ENCODE peak calls at places on chromosomes 1 and 21, in nine cellular contexts. R is OCI-LY7, N is breast epithelium, B is right lobe of liver, C is heart right ventricle, A is A549, Y is Peyer's patch, X is lower lobe of right lung, I is cardiac muscle cell. M is an unnamed sample. For H3K9me3, the result is how much of the 10 kb centered on the place peaks cover.

GRCh38 chr1:202162418-202163280 is 2.2 kb upstream of the PTPN7 start:
- DNase-seq in R (peak), N (no peak), B (no peak), C (no peak), A (no peak), Y (peak), X (no peak), I (no peak), M (no peak)

GRCh38 chr1:104132386-104132973 is 382.8 kb downstream of the AMY1C start:
- DNase-seq in R (peak), N (no peak), B (no peak), C (no peak), A (peak), Y (no peak), X (no peak), I (peak), M (no peak)

GRCh38 chr1:234572966-234573365 is 37.0 kb downstream of the IRF2BP2 start:
- DNase-seq in R (no peak), N (no peak), B (no peak), C (no peak), A (no peak), Y (no peak), X (no peak), I (no peak), M (no peak)

GRCh38 chr1:41380979-41381690 is 19.9 kb downstream of the FOXO6 start:
- DNase-seq in R (no peak), N (no peak), B (no peak), C (no peak), A (no peak), Y (no peak), X (no peak), I (no peak), M (peak)

GRCh38 chr1:109388884-109389637 is 8.7 kb downstream of the SORT1 start:
- DNase-seq in R (no peak), N (no peak), B (no peak), C (no peak), A (no peak), Y (no peak), X (no peak), I (no peak), M (no peak)

GRCh38 chr1:113940365-113941244 is 11.5 kb downstream of the HIPK1 start:
- DNase-seq in R (peak), N (no peak), B (no peak), C (no peak), A (no peak), Y (no peak), X (no peak), I (no peak), M (peak)

GRCh38 chr1:207181838-207182237 is 77.8 kb downstream of the C4BPA start:
- DNase-seq in R (no peak), N (no peak), B (no peak), C (no peak), A (peak), Y (no peak), X (no peak), I (no peak), M (no peak)

GRCh38 chr1:206538086-206538781 is 30.9 kb downstream of the RASSF5 start:
- DNase-seq in R (no peak), N (no peak), B (no peak), C (no peak), A (no peak), Y (no peak), X (no peak), I (no peak), M (no peak)

GRCh38 chr1:25503551-25504426 is 39.6 kb upstream of the LDLRAP1 start:
- DNase-seq in R (peak), N (peak), B (peak), C (peak), A (peak), Y (peak), X (peak), I (peak), M (peak)

GRCh38 chr21:41921089-41921819 is 32.6 kb downstream of the C2CD2 start:
- DNase-seq in R (peak), N (no peak), B (no peak), C (no peak), A (no peak), Y (peak), X (no peak), I (no peak), M (no peak)
- H3K27ac ChIP-seq in R (peak), N (peak), B (no peak), C (no peak), A (no peak), Y (no peak), X (no peak), I (no peak), M (no peak)

GRCh38 chr1:17632106-17632505 is 92.6 kb downstream of the ARHGEF10L start:
- DNase-seq in R (no peak), N (no peak), B (no peak), C (no peak), A (no peak), Y (no peak), X (no peak), I (no peak), M (peak)

GRCh38 chr1:17630048-17630830 is 90.7 kb downstream of the ARHGEF10L start:
- DNase-seq in R (no peak), N (no peak), B (peak), C (peak), A (no peak), Y (peak), X (peak), I (no peak), M (peak)

GRCh38 chr1:17631410-17631809 is 91.9 kb downstream of the ARHGEF10L start:
- DNase-seq in R (no peak), N (no peak), B (no peak), C (no peak), A (no peak), Y (no peak), X (no peak), I (no peak), M (no peak)

GRCh38 chr1:17627239-17628052 is 87.9 kb downstream of the ARHGEF10L start:
- DNase-seq in R (peak), N (no peak), B (no peak), C (no peak), A (no peak), Y (no peak), X (no peak), I (no peak), M (no peak)

GRCh38 chr1:17629460-17629859 is 90.0 kb downstream of the ARHGEF10L start:
- DNase-seq in R (no peak), N (no peak), B (no peak), C (no peak), A (no peak), Y (no peak), X (no peak), I (no peak), M (no peak)
- TF ChIP-seq CTCF in R (peak), N (no peak), B (peak), C (peak), A (no peak), Y (peak), X (peak), I (peak), M (peak)

GRCh38 chr21:34011660-34012059 is 61.7 kb upstream of the MRPS6 start:
- DNase-seq in R (no peak), N (no peak), B (no peak), C (no peak), A (no peak), Y (no peak), X (no peak), I (no peak), M (no peak)
- H3K9me3 ChIP-seq in R (under half), N (under half), B (under half), C (under half), A (under half), Y (under half), X (under half), I (under half), M (under half)

DNA sequence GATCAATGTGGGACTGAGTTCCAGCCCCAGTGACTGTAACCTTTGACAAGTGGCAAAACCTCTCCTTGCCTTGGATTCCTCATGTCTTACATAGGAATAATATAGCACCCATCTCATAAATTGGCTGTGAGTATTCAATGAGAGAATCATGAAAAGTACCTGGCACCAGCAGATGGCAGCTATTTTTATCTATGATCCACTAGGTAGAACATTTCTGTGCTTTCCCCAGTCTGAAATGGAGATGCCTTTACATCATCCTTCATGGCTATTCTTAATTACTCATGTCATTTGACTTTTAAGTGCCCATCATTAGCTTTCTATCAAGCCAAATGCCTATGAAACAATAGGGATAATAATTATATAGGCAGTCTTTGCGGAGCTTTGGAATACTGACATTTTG is 130.1 kb downstream of the TGFB2 start:
- DNase-seq in R (no peak), N (no peak), B (no peak), C (no peak), A (peak), Y (no peak), X (no peak), I (no peak), M (no peak)
- H3K27ac ChIP-seq in R (no peak), N (no peak), B (no peak), C (no peak), A (peak), Y (no peak), X (no peak), I (no peak), M (peak)

GRCh38 chr1:16236495-16237342 is at the start of gene CPLANE2:
- DNase-seq in R (peak), N (peak), B (peak), C (peak), A (peak), Y (peak), X (peak), I (peak), M (peak)

GRCh38 chr1:16233431-16233830 is 3.6 kb downstream of the CPLANE2 start:
- DNase-seq in R (no peak), N (no peak), B (peak), C (no peak), A (no peak), Y (no peak), X (peak), I (no peak), M (no peak)

GRCh38 chr1:16237343-16237830 is 404 bp upstream of the CPLANE2 start:
- DNase-seq in R (no peak), N (no peak), B (no peak), C (no peak), A (no peak), Y (no peak), X (no peak), I (no peak), M (no peak)

GRCh38 chr1:16235347-16235746 is 1.6 kb downstream of the CPLANE2 start:
- DNase-seq in R (no peak), N (no peak), B (no peak), C (no peak), A (no peak), Y (no peak), X (peak), I (no peak), M (no peak)

DNA sequence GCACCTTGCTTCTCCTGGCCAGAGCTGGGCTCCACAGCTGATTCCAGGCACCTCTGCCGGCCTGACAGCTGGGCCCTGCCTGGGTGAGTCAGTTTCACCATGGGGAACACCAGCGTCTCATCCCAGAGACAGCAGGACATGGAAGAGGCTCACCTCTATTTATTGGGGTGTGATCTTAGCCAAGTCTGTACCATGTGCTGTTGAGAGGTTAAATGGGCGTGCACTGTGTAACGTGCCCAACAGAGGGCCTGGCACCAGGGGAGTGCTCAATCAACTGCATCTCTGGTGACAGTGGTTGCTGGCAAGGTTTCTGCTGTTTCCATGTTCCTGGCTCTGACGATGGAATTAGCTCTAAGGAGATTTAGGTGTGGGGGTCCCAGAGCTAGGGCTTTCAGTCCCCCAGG is 890 bp downstream of the CPLANE2 start:
- DNase-seq in R (peak), N (no peak), B (peak), C (no peak), A (peak), Y (peak), X (no peak), I (no peak), M (no peak)
- TF ChIP-seq CTCF in R (peak), N (no peak), B (peak), C (peak), A (peak), Y (peak), X (peak), I (no peak), M (peak)

DNA sequence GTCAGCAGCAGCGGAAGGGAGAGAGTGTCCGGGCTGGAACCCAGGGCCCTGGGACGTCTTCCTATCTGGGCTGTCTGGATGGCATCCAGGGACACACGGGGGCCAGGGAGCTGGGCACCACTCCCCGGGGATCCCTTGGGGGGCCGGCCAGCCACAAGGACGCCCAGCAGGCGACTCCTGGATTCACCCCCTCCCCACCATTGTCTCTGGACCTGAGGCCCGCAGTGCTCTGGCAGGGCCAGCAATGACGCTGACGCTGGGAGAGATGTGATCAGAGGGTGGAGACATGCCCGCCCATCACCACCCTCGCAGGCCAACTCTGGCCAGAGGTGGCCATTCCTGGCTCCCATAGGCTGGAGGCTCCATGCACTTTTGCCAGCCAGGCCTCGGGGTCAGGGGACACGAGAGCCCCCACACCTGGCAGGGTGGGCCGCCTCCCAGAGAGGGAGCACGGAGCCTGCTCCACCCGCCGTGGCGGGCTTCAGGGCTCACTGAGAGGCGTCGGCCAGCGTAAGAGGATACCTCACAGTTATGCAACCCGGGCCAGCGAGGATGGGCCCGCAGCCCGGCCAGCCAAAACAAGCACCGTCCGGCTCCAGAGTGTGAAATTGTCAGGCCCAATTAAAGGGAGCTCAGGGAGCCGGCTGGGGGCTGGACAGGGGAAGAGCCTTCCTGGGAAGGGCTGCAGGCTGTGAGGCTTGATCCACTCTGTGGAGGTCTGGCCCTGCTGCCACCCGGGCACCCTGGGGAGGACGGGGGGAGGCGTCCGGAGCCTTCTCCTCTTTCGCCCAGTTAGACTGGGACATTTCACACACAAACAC is 10.3 kb downstream of the ACTRT2 start:
- DNase-seq in R (no peak), N (peak), B (no peak), C (no peak), A (no peak), Y (no peak), X (no peak), I (no peak), M (peak)
- H3K9me3 ChIP-seq in R (under half), N (under half), B (under half), C (under half), A (under half), Y (under half), X (under half), I (under half), M (under half)

DNA sequence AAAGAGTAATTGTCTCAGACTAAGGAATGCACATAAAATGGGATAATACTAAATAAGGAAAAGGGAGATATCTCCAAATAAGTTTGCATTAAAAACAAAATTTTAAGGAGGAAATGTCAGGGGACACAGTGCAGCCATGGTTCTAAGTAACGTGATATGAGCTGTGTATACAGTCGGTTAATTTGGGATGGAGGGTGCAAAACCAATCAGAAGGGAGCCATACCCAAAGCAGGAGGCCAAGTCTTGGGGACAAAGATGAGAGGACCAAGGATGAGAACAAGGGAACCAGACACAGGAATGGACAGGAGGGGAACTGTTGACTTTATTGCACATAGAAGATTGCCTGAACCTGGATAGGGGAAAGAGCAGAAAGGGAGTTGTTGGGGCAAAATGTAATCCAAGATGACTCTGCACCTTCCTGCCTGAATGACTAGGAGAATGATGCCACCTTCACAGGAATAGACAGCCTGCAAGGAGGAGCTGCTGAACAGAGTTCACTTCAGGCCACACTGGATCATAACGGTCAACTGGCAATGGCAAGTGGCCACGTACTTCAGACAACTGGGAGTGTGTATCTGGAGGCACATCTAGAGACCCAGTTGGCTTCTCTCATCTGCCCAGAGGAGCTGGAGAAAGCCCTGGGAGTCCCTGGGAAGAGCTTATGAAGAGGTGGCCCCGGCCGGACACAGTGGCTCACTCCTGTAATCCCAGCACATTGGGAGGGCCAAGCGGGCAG is 22.0 kb upstream of the BOLA1 start:
- DNase-seq in R (no peak), N (no peak), B (no peak), C (no peak), A (peak), Y (no peak), X (no peak), I (no peak), M (no peak)
- H3K27ac ChIP-seq in R (no peak), N (no peak), B (no peak), C (no peak), A (no peak), Y (no peak), X (no peak), I (no peak), M (peak)